ENCODE peak calls at places on chromosomes 13 and 19, in ten cellular contexts. One of them, this sample, is unnamed.

GRCh38 chr19:15178629-15179308 is 22.0 kb downstream of the NOTCH3 start:
- DNase-seq in AG09309: no peak
- DNase-seq in posterior vena cava: no peak
- DNase-seq in GM04504: no peak
- DNase-seq in NCI-H2171: no peak
- DNase-seq in amygdala: no peak
- DNase-seq in COR-L47: no peak
- DNase-seq in HT1080: no peak
- DNase-seq in HTR-8/SVneo: no peak
- DNase-seq in hepatocyte: no peak
- DNase-seq in this sample: no peak

GRCh38 chr19:10701955-10702307 is 692 bp downstream of the QTRT1 start:
- DNase-seq in COR-L47: peak
- DNase-seq in HTR-8/SVneo: peak
- DNase-seq in GM04504: no peak
- DNase-seq in NCI-H2171: peak
- DNase-seq in hepatocyte: peak
- DNase-seq in AG09309: no peak
- DNase-seq in HT1080: no peak
- DNase-seq in posterior vena cava: no peak
- DNase-seq in amygdala: no peak
- DNase-seq in this sample: no peak

GRCh38 chr13:101305981-101306411 is 110.3 kb downstream of the NALCN start:
- DNase-seq in HTR-8/SVneo: no peak
- DNase-seq in posterior vena cava: no peak
- DNase-seq in COR-L47: no peak
- DNase-seq in AG09309: no peak
- DNase-seq in GM04504: no peak
- DNase-seq in NCI-H2171: no peak
- DNase-seq in hepatocyte: no peak
- DNase-seq in HT1080: no peak
- DNase-seq in amygdala: no peak
- DNase-seq in this sample: no peak

GRCh38 chr13:90594694-90595093 is 752.8 kb upstream of the MIR17HG start:
- DNase-seq in posterior vena cava: no peak
- DNase-seq in COR-L47: no peak
- DNase-seq in HT1080: peak
- DNase-seq in AG09309: peak
- DNase-seq in NCI-H2171: no peak
- DNase-seq in amygdala: no peak
- DNase-seq in hepatocyte: no peak
- DNase-seq in HTR-8/SVneo: peak
- DNase-seq in GM04504: peak
- DNase-seq in this sample: no peak

GRCh38 chr13:20882206-20882605 is 20.3 kb downstream of the XPO4 start:
- DNase-seq in NCI-H2171: no peak
- DNase-seq in posterior vena cava: no peak
- DNase-seq in GM04504: no peak
- DNase-seq in AG09309: no peak
- DNase-seq in COR-L47: no peak
- DNase-seq in HTR-8/SVneo: no peak
- DNase-seq in HT1080: peak
- DNase-seq in hepatocyte: no peak
- DNase-seq in amygdala: no peak
- DNase-seq in this sample: no peak

GRCh38 chr19:35318679-35319448 is 10.1 kb upstream of the CD22 start:
- DNase-seq in hepatocyte: no peak
- DNase-seq in posterior vena cava: peak
- DNase-seq in amygdala: peak
- DNase-seq in HTR-8/SVneo: peak
- DNase-seq in GM04504: peak
- DNase-seq in AG09309: peak
- DNase-seq in COR-L47: no peak
- DNase-seq in HT1080: peak
- DNase-seq in NCI-H2171: no peak
- DNase-seq in this sample: no peak

GRCh38 chr13:74040200-74040599 is 94.0 kb downstream of the KLF12 start:
- DNase-seq in GM04504: no peak
- DNase-seq in COR-L47: no peak
- DNase-seq in NCI-H2171: no peak
- DNase-seq in hepatocyte: peak
- DNase-seq in AG09309: no peak
- DNase-seq in HTR-8/SVneo: peak
- DNase-seq in amygdala: no peak
- DNase-seq in posterior vena cava: no peak
- DNase-seq in HT1080: peak
- DNase-seq in this sample: no peak

GRCh38 chr13:68727165-68727564 is 1380.5 kb upstream of the ATXN8OS start:
- DNase-seq in HTR-8/SVneo: no peak
- DNase-seq in COR-L47: no peak
- DNase-seq in NCI-H2171: no peak
- DNase-seq in HT1080: peak
- DNase-seq in amygdala: no peak
- DNase-seq in AG09309: no peak
- DNase-seq in GM04504: no peak
- DNase-seq in posterior vena cava: no peak
- DNase-seq in hepatocyte: no peak
- DNase-seq in this sample: no peak

GRCh38 chr19:13783565-13784500 is 9.6 kb downstream of the C19orf53 start:
- DNase-seq in HTR-8/SVneo: no peak
- DNase-seq in HT1080: no peak
- DNase-seq in GM04504: no peak
- DNase-seq in NCI-H2171: no peak
- DNase-seq in posterior vena cava: no peak
- DNase-seq in COR-L47: no peak
- DNase-seq in AG09309: no peak
- DNase-seq in amygdala: no peak
- DNase-seq in hepatocyte: no peak
- DNase-seq in this sample: no peak

GRCh38 chr19:37855098-37855497 is 51.3 kb downstream of the WDR87 start:
- DNase-seq in posterior vena cava: no peak
- DNase-seq in AG09309: no peak
- DNase-seq in GM04504: peak
- DNase-seq in HTR-8/SVneo: peak
- DNase-seq in HT1080: no peak
- DNase-seq in hepatocyte: no peak
- DNase-seq in amygdala: peak
- DNase-seq in NCI-H2171: peak
- DNase-seq in COR-L47: no peak
- DNase-seq in this sample: no peak

GRCh38 chr19:3330047-3330446 is 36.3 kb upstream of the NFIC start:
- DNase-seq in COR-L47: no peak
- DNase-seq in GM04504: no peak
- DNase-seq in amygdala: no peak
- DNase-seq in HT1080: no peak
- DNase-seq in hepatocyte: no peak
- DNase-seq in HTR-8/SVneo: no peak
- DNase-seq in AG09309: no peak
- DNase-seq in posterior vena cava: no peak
- DNase-seq in NCI-H2171: no peak
- DNase-seq in this sample: no peak

GRCh38 chr19:5661483-5661882 is 18.8 kb downstream of the MICOS13 start:
- DNase-seq in amygdala: no peak
- DNase-seq in GM04504: no peak
- DNase-seq in NCI-H2171: no peak
- DNase-seq in hepatocyte: no peak
- DNase-seq in COR-L47: no peak
- DNase-seq in HTR-8/SVneo: no peak
- DNase-seq in AG09309: no peak
- DNase-seq in HT1080: no peak
- DNase-seq in posterior vena cava: no peak
- DNase-seq in this sample: no peak

GRCh38 chr19:33811736-33812387 is 15.2 kb downstream of the KCTD15 start:
- DNase-seq in GM04504: no peak
- DNase-seq in AG09309: no peak
- DNase-seq in hepatocyte: no peak
- DNase-seq in posterior vena cava: peak
- DNase-seq in HTR-8/SVneo: no peak
- DNase-seq in COR-L47: no peak
- DNase-seq in HT1080: no peak
- DNase-seq in amygdala: no peak
- DNase-seq in NCI-H2171: no peak
- DNase-seq in this sample: no peak

GRCh38 chr19:10018219-10018618 is 4.9 kb downstream of the RDH8 start:
- DNase-seq in NCI-H2171: no peak
- DNase-seq in AG09309: no peak
- DNase-seq in GM04504: peak
- DNase-seq in HT1080: peak
- DNase-seq in posterior vena cava: no peak
- DNase-seq in HTR-8/SVneo: peak
- DNase-seq in hepatocyte: no peak
- DNase-seq in amygdala: no peak
- DNase-seq in COR-L47: no peak
- DNase-seq in this sample: no peak